ENCODE peak calls at places on chromosomes 6 and 20, in eight cellular contexts. G is AG09309; F is lower leg skin; V is NCI-H1417 treated with DMSO at 0.1 percent for 48 hours; B is heart right ventricle; W is stimulated activated CD8-positive, alpha-beta memory T cell treated with anti-CD3 and anti-CD28 coated beads, Interleukin-15, amount 100 ng/mL, for 1 hour; R is GM06990; Z is T follicular helper cell. O is an unnamed sample.

GRCh38 chr6:158328446-158328845 is 16.2 kb downstream of the TULP4 start:
- DNase-seq in Z (no peak), G (no peak), W (no peak), B (no peak), V (no peak), F (no peak), R (no peak), O (no peak)

GRCh38 chr20:38247166-38247509 is 13.4 kb downstream of the KIAA1755 start:
- DNase-seq in Z (no peak), B (no peak), F (no peak), V (no peak), G (no peak), R (no peak), W (no peak), O (no peak)

GRCh38 chr20:8673116-8673515 is 395.8 kb upstream of the PLCB4 start:
- DNase-seq in G (no peak), Z (no peak), F (no peak), W (no peak), B (no peak), R (no peak), V (no peak), O (no peak)

GRCh38 chr6:44540881-44541280 is 153.4 kb downstream of the CDC5L start:
- DNase-seq in F (no peak), W (no peak), R (no peak), V (no peak), B (no peak), Z (no peak), G (no peak), O (no peak)

GRCh38 chr6:128599036-128599435 is 78.6 kb upstream of the PTPRK start:
- DNase-seq in W (no peak), V (no peak), G (no peak), F (no peak), B (no peak), R (no peak), Z (no peak), O (no peak)

GRCh38 chr20:53179749-53180148 is 207.6 kb downstream of the TSHZ2 start:
- DNase-seq in Z (no peak), B (no peak), G (no peak), R (no peak), F (no peak), V (no peak), W (no peak), O (no peak)

GRCh38 chr6:167664678-167665445 is 161.8 kb upstream of the AFDN start:
- DNase-seq in R (no peak), W (no peak), Z (no peak), B (no peak), G (no peak), V (no peak), F (no peak), O (no peak)

GRCh38 chr6:134111062-134111677 is 58.7 kb upstream of the SLC2A12 start:
- DNase-seq in V (no peak), G (peak), B (peak), W (no peak), R (no peak), F (no peak), Z (no peak), O (peak)

GRCh38 chr6:37992749-37993148 is 173.2 kb downstream of the ZFAND3 start:
- DNase-seq in B (no peak), R (no peak), W (no peak), G (no peak), V (no peak), Z (no peak), F (no peak), O (no peak)

GRCh38 chr20:56808732-56809131 is 179.6 kb downstream of the TFAP2C start:
- DNase-seq in Z (no peak), G (no peak), V (no peak), F (no peak), R (no peak), B (no peak), W (no peak), O (no peak)

GRCh38 chr6:24844903-24845302 is 46.2 kb upstream of the ARMH2 start:
- DNase-seq in R (no peak), W (no peak), B (no peak), F (no peak), V (no peak), Z (no peak), G (no peak), O (peak)

GRCh38 chr20:18360601-18361000 is 72.3 kb downstream of the ZNF133 start:
- DNase-seq in B (no peak), V (no peak), G (no peak), Z (no peak), W (no peak), R (no peak), F (no peak), O (no peak)

GRCh38 chr6:170152111-170152926 is 138.6 kb downstream of the DLL1 start:
- DNase-seq in Z (no peak), W (no peak), V (no peak), R (no peak), F (no peak), B (peak), G (no peak), O (no peak)

GRCh38 chr20:20034486-20034885 is 17.3 kb downstream of the NAA20 start:
- DNase-seq in W (no peak), Z (no peak), B (no peak), G (no peak), F (no peak), V (no peak), R (no peak), O (no peak)

GRCh38 chr6:29553268-29554057 is 6.1 kb downstream of the UBD start:
- DNase-seq in Z (no peak), B (peak), V (no peak), F (peak), R (peak), W (no peak), G (peak), O (peak)

GRCh38 chr6:16623029-16623653 is 138.1 kb downstream of the ATXN1 start:
- DNase-seq in V (no peak), Z (no peak), G (no peak), B (no peak), R (no peak), W (no peak), F (no peak), O (no peak)

GRCh38 chr20:43726811-43727338 is at the start of gene GTSF1L:
- DNase-seq in F (no peak), R (no peak), V (no peak), Z (no peak), G (no peak), B (peak), W (no peak), O (no peak)

GRCh38 chr6:116426551-116426950 is 34.6 kb upstream of the CALHM6 start:
- DNase-seq in B (no peak), Z (no peak), R (no peak), W (no peak), V (no peak), F (no peak), G (no peak), O (no peak)

GRCh38 chr6:133179483-133179882 is 61.7 kb upstream of the EYA4 start:
- DNase-seq in W (no peak), R (no peak), G (no peak), F (no peak), B (no peak), V (no peak), Z (no peak), O (no peak)

GRCh38 chr6:34115396-34116314 is 30.2 kb downstream of the GRM4 start:
- DNase-seq in B (peak), G (no peak), W (no peak), F (no peak), V (no peak), Z (peak), R (no peak), O (peak)

GRCh38 chr20:56630086-56630493 is 984 bp downstream of the TFAP2C start:
- DNase-seq in R (peak), W (no peak), B (no peak), F (peak), Z (no peak), V (no peak), G (no peak), O (peak)

GRCh38 chr20:44780226-44780625 is 30.1 kb downstream of the RIMS4 start:
- DNase-seq in V (no peak), Z (no peak), F (no peak), R (no peak), G (no peak), W (no peak), B (peak), O (peak)

GRCh38 chr6:33962186-33962585 is 158.4 kb upstream of the MLN start:
- DNase-seq in R (no peak), Z (no peak), B (no peak), G (peak), W (no peak), F (peak), V (no peak), O (no peak)

GRCh38 chr20:64214952-64215351 is 40.6 kb upstream of the PCMTD2 start:
- DNase-seq in B (no peak), F (no peak), G (no peak), Z (no peak), R (no peak), V (no peak), W (no peak), O (no peak)

GRCh38 chr6:146770965-146771735 is 172.4 kb downstream of the ADGB start:
- DNase-seq in F (peak), G (no peak), Z (peak), W (no peak), V (no peak), R (no peak), B (peak), O (no peak)

GRCh38 chr20:38004416-38004815 is 28.8 kb downstream of the TTI1 start:
- DNase-seq in R (no peak), Z (no peak), V (no peak), F (no peak), G (no peak), W (no peak), B (no peak), O (no peak)

GRCh38 chr6:4188801-4189200 is 53.4 kb upstream of the ECI2 start:
- DNase-seq in B (no peak), G (no peak), F (no peak), Z (no peak), R (no peak), W (no peak), V (no peak), O (no peak)

GRCh38 chr20:64223526-64224067 is 32.0 kb upstream of the PCMTD2 start:
- DNase-seq in G (no peak), V (no peak), Z (no peak), W (no peak), B (peak), R (no peak), F (no peak), O (no peak)

O was measured in GM10248.